ENCODE peak calls at places on chromosomes 4 and X, in nine cellular contexts. X is OCI-LY7, A is neural crest cell, W is fibroblast of mammary gland, E is hepatocyte, L is GM13977, V is heart right ventricle, T is GM12865, Z is ascending aorta. G is an unnamed sample.

GRCh38 chrX:23786268-23786815 is 3.4 kb downstream of the SAT1 start:
- DNase-seq in X (no peak), A (no peak), W (peak), E (peak), L (no peak), V (no peak), T (no peak), Z (no peak), G (no peak)

GRCh38 chr4:114116861-114117260 is 137.4 kb upstream of the ARSJ start:
- DNase-seq in X (no peak), A (no peak), W (no peak), E (no peak), L (no peak), V (no peak), T (no peak), Z (no peak), G (no peak)

GRCh38 chr4:184792950-184793555 is 32.7 kb downstream of the ACSL1 start:
- DNase-seq in X (no peak), A (no peak), W (peak), E (peak), L (no peak), V (no peak), T (no peak), Z (no peak), G (no peak)

GRCh38 chrX:45351478-45351877 is 150.8 kb upstream of the DIPK2B start:
- DNase-seq in X (no peak), A (no peak), W (peak), E (no peak), L (no peak), V (no peak), T (no peak), Z (no peak), G (no peak)

GRCh38 chr4:148735432-148736155 is 293.4 kb upstream of the NR3C2 start:
- DNase-seq in X (no peak), A (no peak), W (no peak), E (no peak), L (no peak), V (no peak), T (peak), Z (no peak), G (no peak)

GRCh38 chr4:150212927-150213326 is 134.7 kb downstream of the DCLK2 start:
- DNase-seq in X (peak), A (no peak), W (no peak), E (no peak), L (no peak), V (no peak), T (peak), Z (no peak), G (no peak)

GRCh38 chr4:166637816-166638215 is 596.5 kb downstream of the SPOCK3 start:
- DNase-seq in X (no peak), A (no peak), W (no peak), E (no peak), L (no peak), V (no peak), T (no peak), Z (no peak), G (no peak)

GRCh38 chr4:13892739-13893105 is 265.2 kb upstream of the BOD1L1 start:
- DNase-seq in X (no peak), A (no peak), W (no peak), E (peak), L (no peak), V (no peak), T (no peak), Z (no peak), G (no peak)

GRCh38 chr4:3522651-3523050 is 9.6 kb downstream of the LRPAP1 start:
- DNase-seq in X (no peak), A (no peak), W (no peak), E (no peak), L (no peak), V (no peak), T (no peak), Z (no peak), G (no peak)

GRCh38 chr4:86036729-86037128 is 323.1 kb downstream of the MAPK10 start:
- DNase-seq in X (no peak), A (no peak), W (peak), E (no peak), L (no peak), V (no peak), T (no peak), Z (no peak), G (no peak)

GRCh38 chr4:184099541-184099966 is 118.1 kb downstream of the ENPP6 start:
- DNase-seq in X (no peak), A (no peak), W (peak), E (peak), L (peak), V (no peak), T (no peak), Z (no peak), G (no peak)

GRCh38 chr4:173121044-173121685 is 47.4 kb upstream of the GALNT7 start:
- DNase-seq in X (peak), A (no peak), W (no peak), E (peak), L (peak), V (no peak), T (peak), Z (no peak), G (peak)

GRCh38 chr4:2075987-2076907 is 17.1 kb downstream of the NAT8L start:
- DNase-seq in X (no peak), A (no peak), W (no peak), E (no peak), L (peak), V (no peak), T (no peak), Z (no peak), G (no peak)

GRCh38 chr4:106868381-106869035 is 167.6 kb downstream of the DKK2 start:
- DNase-seq in X (no peak), A (no peak), W (peak), E (no peak), L (no peak), V (no peak), T (no peak), Z (no peak), G (no peak)

GRCh38 chr4:16225996-16226815 is at the start of gene TAPT1:
- DNase-seq in X (peak), A (peak), W (peak), E (peak), L (peak), V (peak), T (peak), Z (peak), G (peak)

GRCh38 chr4:144701683-144702233 is 55.8 kb downstream of the HHIP start:
- DNase-seq in X (no peak), A (no peak), W (no peak), E (no peak), L (no peak), V (no peak), T (no peak), Z (no peak), G (no peak)

GRCh38 chr4:109164011-109164410 is 138.4 kb downstream of the COL25A1 start:
- DNase-seq in X (no peak), A (no peak), W (no peak), E (peak), L (no peak), V (no peak), T (no peak), Z (no peak), G (peak)

GRCh38 chrX:10404435-10404834 is 215.9 kb downstream of the MID1 start:
- DNase-seq in X (no peak), A (no peak), W (peak), E (no peak), L (no peak), V (no peak), T (no peak), Z (no peak), G (no peak)

GRCh38 chrX:10398271-10398670 is 222.1 kb downstream of the MID1 start:
- DNase-seq in X (no peak), A (no peak), W (no peak), E (no peak), L (no peak), V (no peak), T (no peak), Z (no peak), G (no peak)

GRCh38 chrX:10397349-10397748 is 223.0 kb downstream of the MID1 start:
- DNase-seq in X (no peak), A (no peak), W (no peak), E (no peak), L (no peak), V (no peak), T (no peak), Z (no peak), G (no peak)

GRCh38 chrX:10399152-10399741 is 221.1 kb downstream of the MID1 start:
- DNase-seq in X (no peak), A (no peak), W (peak), E (no peak), L (no peak), V (no peak), T (no peak), Z (no peak), G (no peak)

GRCh38 chrX:10401239-10401638 is 219.1 kb downstream of the MID1 start:
- DNase-seq in X (no peak), A (no peak), W (peak), E (no peak), L (no peak), V (no peak), T (peak), Z (no peak), G (no peak)
- TF ChIP-seq CTCF in X (peak), A (no peak), W (peak), E (no peak), L (no peak), V (no peak), T (no peak), Z (no peak), G (no peak)

DNA sequence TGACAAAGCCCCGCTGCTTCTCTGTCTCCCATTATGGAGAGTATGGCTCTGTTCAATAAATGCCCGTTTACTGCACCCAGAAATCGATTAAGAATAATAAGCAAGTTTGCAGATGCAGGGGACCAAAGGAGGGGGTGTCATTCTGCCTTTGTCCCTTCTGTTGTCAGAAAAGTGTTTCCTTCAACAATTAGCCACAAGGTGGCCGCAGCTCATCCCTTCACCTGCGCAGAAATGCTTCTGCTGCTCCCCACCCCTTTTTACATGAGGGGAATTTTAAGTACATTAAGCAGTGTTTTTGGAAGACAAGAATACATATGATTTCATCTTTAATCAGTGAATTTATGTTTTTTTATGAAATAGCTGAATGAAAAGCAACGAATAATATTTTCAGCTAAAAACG is 175.6 kb upstream of the ARX start:
- DNase-seq in X (no peak), A (no peak), W (no peak), E (no peak), L (no peak), V (no peak), T (no peak), Z (no peak), G (no peak)
- TF ChIP-seq CTCF in X (peak), A (peak), W (no peak), E (no peak), L (peak), V (no peak), T (peak), Z (no peak), G (peak)

GRCh38 chrX:116749943-116750342 is 287.2 kb upstream of the CT83 start:
- DNase-seq in X (no peak), A (no peak), W (no peak), E (no peak), L (no peak), V (no peak), T (no peak), Z (no peak), G (no peak)
- TF ChIP-seq CTCF in X (no peak), A (no peak), W (no peak), E (no peak), L (no peak), V (no peak), T (no peak), Z (no peak), G (no peak)

GRCh38 chr4:146095867-146096266 is 79.7 kb upstream of the LSM6 start:
- DNase-seq in X (no peak), A (no peak), W (no peak), E (peak), L (no peak), V (no peak), T (no peak), Z (no peak), G (no peak)
- TF ChIP-seq CTCF in X (no peak), A (no peak), W (no peak), E (no peak), L (no peak), V (no peak), T (no peak), Z (no peak), G (no peak)

GRCh38 chr4:17785858-17786257 is 4.4 kb upstream of the FAM184B start:
- DNase-seq in X (no peak), A (no peak), W (no peak), E (no peak), L (no peak), V (no peak), T (no peak), Z (no peak), G (no peak)
- TF ChIP-seq CTCF in X (peak), A (no peak), W (peak), E (no peak), L (peak), V (no peak), T (no peak), Z (no peak), G (no peak)

DNA sequence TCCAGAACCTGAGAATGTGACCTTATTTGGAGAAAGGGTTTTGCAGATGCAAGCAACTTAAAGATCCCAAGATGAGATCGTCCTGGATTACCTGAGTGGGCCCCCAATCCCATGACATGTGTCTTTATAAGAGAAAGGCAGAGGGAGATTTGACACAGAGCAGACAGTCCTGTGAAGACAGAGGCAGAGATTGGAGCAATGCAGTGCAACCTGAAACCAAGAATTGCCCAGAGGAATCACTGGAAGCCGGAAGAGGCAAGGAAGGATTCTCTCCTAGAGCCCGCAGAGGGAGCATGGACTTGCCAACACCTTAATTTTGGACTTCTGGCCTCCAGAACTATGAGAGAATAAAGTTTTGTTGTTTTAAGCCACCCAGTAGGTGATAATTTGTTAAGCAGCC is 171.6 kb downstream of the SMIM20 start:
- DNase-seq in X (no peak), A (no peak), W (no peak), E (no peak), L (no peak), V (no peak), T (no peak), Z (no peak), G (no peak)
- TF ChIP-seq CTCF in X (no peak), A (no peak), W (no peak), E (no peak), L (no peak), V (no peak), T (no peak), Z (no peak), G (no peak)

GRCh38 chr4:103498161-103499070 is 221.4 kb downstream of the TACR3 start:
- DNase-seq in X (no peak), A (no peak), W (peak), E (peak), L (peak), V (no peak), T (peak), Z (no peak), G (no peak)

GRCh38 chr4:103496800-103497199 is 223.0 kb downstream of the TACR3 start:
- DNase-seq in X (no peak), A (no peak), W (no peak), E (no peak), L (no peak), V (no peak), T (peak), Z (no peak), G (no peak)

GRCh38 chr4:103493450-103494159 is 226.2 kb downstream of the TACR3 start:
- DNase-seq in X (no peak), A (no peak), W (no peak), E (no peak), L (no peak), V (no peak), T (no peak), Z (no peak), G (peak)

GRCh38 chr4:103497692-103498091 is 222.1 kb downstream of the TACR3 start:
- DNase-seq in X (no peak), A (no peak), W (no peak), E (no peak), L (no peak), V (no peak), T (peak), Z (no peak), G (no peak)

GRCh38 chr4:103499094-103499493 is 220.7 kb downstream of the TACR3 start:
- DNase-seq in X (no peak), A (no peak), W (peak), E (no peak), L (no peak), V (no peak), T (no peak), Z (no peak), G (no peak)
- TF ChIP-seq CTCF in X (peak), A (no peak), W (peak), E (peak), L (peak), V (no peak), T (no peak), Z (no peak), G (no peak)

GRCh38 chrX:150536455-150537116 is 31.8 kb upstream of the MTM1 start:
- DNase-seq in X (no peak), A (no peak), W (peak), E (no peak), L (no peak), V (no peak), T (no peak), Z (peak), G (no peak)
- TF ChIP-seq CTCF in X (no peak), A (no peak), W (peak), E (no peak), L (peak), V (no peak), T (peak), Z (no peak), G (peak)

G was measured in Calu3.